ENCODE peak calls at places on chromosome 1, in eight cellular contexts. N is smooth muscle cell of the brain vasculature; X is GM12865; P is D721Med; O is T-cell; S is tibial artery; T is astrocyte of the cerebellum; L is stimulated activated CD8-positive, alpha-beta memory T cell treated with anti-CD3 and anti-CD28 coated beads, Interleukin-15, amount 100 ng/mL, for 48 hours. C is an unnamed sample.
A peak's percentile ranks its signal among the peaks of the same experiment; 100 is the strongest.

GRCh38 chr1:28860332-28861073 is 48.5 kb downstream of the OPRD1 start:
- DNase-seq in N (no peak), X (no peak), P (no peak), O (no peak), S (no peak), T (no peak), L (no peak), C (no peak)

GRCh38 chr1:152143147-152143845 is 15.7 kb downstream of the RPTN start:
- DNase-seq in N (no peak), X (peak; percentile 59), P (no peak), O (no peak), S (no peak), T (no peak), L (peak; percentile 31), C (no peak)

GRCh38 chr1:226436855-226437491 is 29.1 kb upstream of the PARP1 start:
- DNase-seq in N (no peak), X (peak; percentile 25), P (no peak), O (no peak), S (no peak), T (no peak), L (no peak), C (peak; percentile 77)

GRCh38 chr1:119005870-119006405 is 17.8 kb upstream of the TBX15 start:
- DNase-seq in N (no peak), X (no peak), P (no peak), O (no peak), S (no peak), T (no peak), L (no peak), C (no peak)

GRCh38 chr1:66728021-66728420 is 24.2 kb upstream of the DYNLT5 start:
- DNase-seq in N (no peak), X (no peak), P (no peak), O (no peak), S (no peak), T (no peak), L (no peak), C (no peak)

GRCh38 chr1:189654906-189655305 is 822.8 kb downstream of the BRINP3 start:
- DNase-seq in N (no peak), X (no peak), P (no peak), O (no peak), S (no peak), T (no peak), L (no peak), C (no peak)

GRCh38 chr1:114648503-114648902 is 21.3 kb downstream of the DENND2C start:
- DNase-seq in N (no peak), X (no peak), P (no peak), O (no peak), S (no peak), T (no peak), L (no peak), C (peak; percentile 20)

GRCh38 chr1:174789399-174789798 is 210.3 kb upstream of the CACYBP start:
- DNase-seq in N (peak; percentile 47), X (peak; percentile 74), P (no peak), O (no peak), S (no peak), T (peak; percentile 90), L (no peak), C (no peak)

GRCh38 chr1:180560868-180561600 is 2.3 kb downstream of the OVAAL start:
- DNase-seq in N (no peak), X (no peak), P (no peak), O (no peak), S (no peak), T (no peak), L (no peak), C (no peak)

GRCh38 chr1:66924756-66925557 is at the start of the genes DNAI4 and MIER1:
- DNase-seq in N (peak; percentile 95), X (peak; percentile 98), P (peak; percentile 87), O (peak; percentile 91), S (peak; percentile 99), T (peak; percentile 96), L (peak; percentile 97), C (peak; percentile 97)

GRCh38 chr1:109579044-109579443 is 30.6 kb downstream of the GNAI3 start:
- DNase-seq in N (no peak), X (no peak), P (no peak), O (no peak), S (no peak), T (no peak), L (no peak), C (no peak)

GRCh38 chr1:164515932-164516331 is 43.1 kb upstream of the PBX1 start:
- DNase-seq in N (no peak), X (no peak), P (no peak), O (no peak), S (no peak), T (no peak), L (no peak), C (no peak)

C was measured in NAMALWA.